ENCODE peak calls at places on chromosomes 2 and 18, in eight cellular contexts. I, B, E, S, C, X, O and F are unnamed samples.

GRCh38 chr2:234377761-234378341 is 119.0 kb downstream of the ARL4C start:
- DNase-seq in I (no peak), B (peak), E (no peak), S (no peak), C (no peak), X (no peak), O (no peak), F (peak)

GRCh38 chr2:137255990-137256389 is 490.6 kb downstream of the THSD7B start:
- DNase-seq in I (no peak), B (peak), E (no peak), S (no peak), C (no peak), X (no peak), O (no peak), F (peak)

GRCh38 chr2:15251753-15252152 is 309.4 kb downstream of the NBAS start:
- DNase-seq in I (no peak), B (no peak), E (no peak), S (no peak), C (no peak), X (no peak), O (no peak), F (no peak)

GRCh38 chr18:48817021-48817461 is 133.7 kb downstream of the SMAD7 start:
- DNase-seq in I (no peak), B (no peak), E (peak), S (no peak), C (peak), X (no peak), O (no peak), F (no peak)

GRCh38 chr2:134457765-134458202 is 203.9 kb downstream of the MGAT5 start:
- DNase-seq in I (no peak), B (no peak), E (no peak), S (no peak), C (peak), X (no peak), O (no peak), F (no peak)

GRCh38 chr2:174718591-174718990 is 45.7 kb downstream of the CHRNA1 start:
- DNase-seq in I (no peak), B (no peak), E (no peak), S (no peak), C (no peak), X (no peak), O (no peak), F (no peak)

GRCh38 chr2:54015809-54016703 is 45.3 kb upstream of the PSME4 start:
- DNase-seq in I (no peak), B (peak), E (no peak), S (peak), C (no peak), X (no peak), O (no peak), F (no peak)

GRCh38 chr18:58779514-58779913 is 85.2 kb upstream of the ZNF532 start:
- DNase-seq in I (no peak), B (peak), E (no peak), S (no peak), C (no peak), X (no peak), O (no peak), F (no peak)

GRCh38 chr2:10279946-10280463 is 22.7 kb upstream of the HPCAL1 start:
- DNase-seq in I (no peak), B (no peak), E (no peak), S (no peak), C (no peak), X (no peak), O (no peak), F (no peak)

GRCh38 chr18:56124186-56124585 is 514.2 kb downstream of the TXNL1 start:
- DNase-seq in I (no peak), B (peak), E (no peak), S (no peak), C (no peak), X (no peak), O (no peak), F (no peak)

GRCh38 chr2:7706791-7707190 is 789.6 kb downstream of the RNF144A start:
- DNase-seq in I (no peak), B (peak), E (no peak), S (no peak), C (no peak), X (no peak), O (no peak), F (no peak)

GRCh38 chr18:79507076-79507545 is 111.4 kb downstream of the NFATC1 start:
- DNase-seq in I (no peak), B (peak), E (peak), S (no peak), C (peak), X (no peak), O (no peak), F (peak)

GRCh38 chr2:171430516-171431410 is 3.0 kb downstream of the METTL8 start:
- DNase-seq in I (no peak), B (no peak), E (no peak), S (no peak), C (no peak), X (no peak), O (no peak), F (no peak)

GRCh38 chr18:35580748-35581534 is 599 bp upstream of the GALNT1 start:
- DNase-seq in I (no peak), B (peak), E (peak), S (peak), C (peak), X (peak), O (peak), F (peak)

GRCh38 chr18:61606068-61606660 is 272.9 kb downstream of the CDH20 start:
- DNase-seq in I (no peak), B (peak), E (peak), S (peak), C (no peak), X (no peak), O (no peak), F (peak)

GRCh38 chr2:168607992-168608391 is 151.9 kb downstream of the CERS6 start:
- DNase-seq in I (no peak), B (peak), E (no peak), S (no peak), C (no peak), X (no peak), O (no peak), F (no peak)

GRCh38 chr2:181239400-181239799 is 217.8 kb upstream of the ITGA4 start:
- DNase-seq in I (no peak), B (peak), E (peak), S (no peak), C (no peak), X (no peak), O (no peak), F (no peak)

GRCh38 chr2:101823849-101824248 is 126.3 kb downstream of the MAP4K4 start:
- DNase-seq in I (peak), B (peak), E (no peak), S (no peak), C (no peak), X (no peak), O (no peak), F (no peak)